ENCODE peak calls at places on chromosomes 7 and 10, in four cellular contexts. P is cardiac fibroblast; H is pancreas; W is CD8-positive, alpha-beta T cell. N is an unnamed sample.
A peak's percentile ranks its signal among the peaks of the same experiment; 100 is the strongest.

GRCh38 chr10:98252451-98252850 is 15.5 kb downstream of the LOXL4 start:
- DNase-seq in P (no peak), H (no peak), W (no peak), N (no peak)

GRCh38 chr7:1720325-1720724 is 50.2 kb downstream of the ELFN1 start:
- DNase-seq in P (no peak), H (no peak), W (no peak), N (no peak)

GRCh38 chr7:45697576-45698136 is 123.5 kb downstream of the ADCY1 start:
- DNase-seq in P (peak; percentile 45), H (no peak), W (no peak), N (no peak)

GRCh38 chr7:69860486-69860885 is 262.2 kb downstream of the AUTS2 start:
- DNase-seq in P (no peak), H (no peak), W (no peak), N (no peak)

GRCh38 chr7:140084972-140085371 is 22.2 kb upstream of the PARP12 start:
- DNase-seq in P (no peak), H (no peak), W (no peak), N (no peak)

GRCh38 chr10:59960751-59961150 is 54.4 kb upstream of the CCDC6 start:
- DNase-seq in P (peak; percentile 15), H (no peak), W (no peak), N (no peak)

GRCh38 chr7:26533163-26533562 is 241.5 kb downstream of the SNX10 start:
- DNase-seq in P (no peak), H (no peak), W (no peak), N (no peak)

GRCh38 chr7:26958834-26959233 is 94.4 kb upstream of the SKAP2 start:
- DNase-seq in P (peak; percentile 48), H (no peak), W (no peak), N (no peak)

GRCh38 chr10:129936266-129936922 is 27.7 kb downstream of the EBF3 start:
- DNase-seq in P (no peak), H (no peak), W (no peak), N (no peak)